ENCODE peak calls at places on chromosomes 12 and 14, in four cellular contexts. P, T, F and N are unnamed samples. For H3K27me3, the result is how much of the 10 kb centered on the place peaks cover.

GRCh38 chr12:69991683-69992297 is 166.8 kb downstream of the MYRFL start:
- DNase-seq in P (no peak), T (no peak), F (no peak), N (no peak)

GRCh38 chr12:132043216-132043615 is 93.5 kb downstream of the EP400 start:
- DNase-seq in P (no peak), T (no peak), F (no peak), N (no peak)

GRCh38 chr12:31234955-31235867 is 90.7 kb downstream of the SINHCAF start:
- DNase-seq in P (peak), T (peak), F (peak), N (no peak)

GRCh38 chr12:16880864-16881285 is 274.9 kb upstream of the LMO3 start:
- DNase-seq in P (peak), T (peak), F (no peak), N (no peak)

GRCh38 chr12:86660488-86661171 is 404.4 kb upstream of the MGAT4C start:
- DNase-seq in P (no peak), T (no peak), F (no peak), N (no peak)

GRCh38 chr12:6341439-6342139 is at the start of gene TNFRSF1A:
- DNase-seq in P (peak), T (peak), F (peak), N (peak)

GRCh38 chr14:56064513-56064912 is 53.7 kb upstream of the PELI2 start:
- DNase-seq in P (no peak), T (no peak), F (no peak), N (no peak)

GRCh38 chr14:72745991-72746980 is 147.6 kb downstream of the DPF3 start:
- DNase-seq in P (no peak), T (no peak), F (no peak), N (no peak)

GRCh38 chr14:54715244-54715643 is 148.3 kb downstream of the SAMD4A start:
- DNase-seq in P (no peak), T (no peak), F (no peak), N (no peak)

GRCh38 chr14:56059054-56059453 is 59.2 kb upstream of the PELI2 start:
- DNase-seq in P (peak), T (no peak), F (no peak), N (no peak)

GRCh38 chr12:18079541-18080230 is 10.3 kb downstream of the RERGL start:
- DNase-seq in P (no peak), T (no peak), F (no peak), N (no peak)

GRCh38 chr14:52080817-52081755 is 12.2 kb upstream of the NID2 start:
- DNase-seq in P (peak), T (no peak), F (no peak), N (no peak)

GRCh38 chr14:31611778-31612433 is 50.7 kb downstream of the NUBPL start:
- DNase-seq in P (no peak), T (no peak), F (no peak), N (no peak)

GRCh38 chr14:79598339-79598738 is 613.0 kb downstream of the DIO2 start:
- DNase-seq in P (no peak), T (no peak), F (no peak), N (no peak)

GRCh38 chr12:40208707-40209106 is 16.1 kb upstream of the LRRK2 start:
- DNase-seq in P (no peak), T (no peak), F (peak), N (no peak)

GRCh38 chr12:126667340-126667739 is 1599.6 kb upstream of the TMEM132C start:
- DNase-seq in P (no peak), T (no peak), F (no peak), N (no peak)

GRCh38 chr12:108916336-108916735 is 36.4 kb downstream of the DAO start:
- DNase-seq in P (no peak), T (no peak), F (no peak), N (no peak)

GRCh38 chr12:131829351-131829794 is 1.2 kb downstream of the MMP17 start:
- DNase-seq in P (peak), T (no peak), F (no peak), N (no peak)

GRCh38 chr12:53220857-53221202 is 11.2 kb downstream of the RARG start:
- DNase-seq in P (peak), T (peak), F (peak), N (peak)

GRCh38 chr12:31591308-31591901 is 469 bp upstream of the DENND5B start:
- DNase-seq in P (peak), T (peak), F (no peak), N (no peak)

GRCh38 chr12:1501695-1502440 is 92.5 kb downstream of the FBXL14 start:
- DNase-seq in P (no peak), T (no peak), F (no peak), N (no peak)

GRCh38 chr14:80350707-80351106 is 139.4 kb upstream of the DIO2 start:
- DNase-seq in P (no peak), T (no peak), F (no peak), N (no peak)

GRCh38 chr12:70379856-70380255 is 13.8 kb downstream of the KCNMB4 start:
- DNase-seq in P (no peak), T (no peak), F (no peak), N (no peak)

GRCh38 chr14:36505193-36505815 is 14.7 kb downstream of the NKX2-1 start:
- DNase-seq in P (peak), T (no peak), F (peak), N (no peak)

GRCh38 chr14:36504805-36505192 is 15.2 kb downstream of the NKX2-1 start:
- DNase-seq in P (no peak), T (no peak), F (no peak), N (no peak)

GRCh38 chr14:36507847-36508417 is 12.1 kb downstream of the NKX2-1 start:
- DNase-seq in P (no peak), T (no peak), F (no peak), N (no peak)

GRCh38 chr14:36506732-36507614 is 13.1 kb downstream of the NKX2-1 start:
- DNase-seq in P (no peak), T (no peak), F (peak), N (no peak)

DNA sequence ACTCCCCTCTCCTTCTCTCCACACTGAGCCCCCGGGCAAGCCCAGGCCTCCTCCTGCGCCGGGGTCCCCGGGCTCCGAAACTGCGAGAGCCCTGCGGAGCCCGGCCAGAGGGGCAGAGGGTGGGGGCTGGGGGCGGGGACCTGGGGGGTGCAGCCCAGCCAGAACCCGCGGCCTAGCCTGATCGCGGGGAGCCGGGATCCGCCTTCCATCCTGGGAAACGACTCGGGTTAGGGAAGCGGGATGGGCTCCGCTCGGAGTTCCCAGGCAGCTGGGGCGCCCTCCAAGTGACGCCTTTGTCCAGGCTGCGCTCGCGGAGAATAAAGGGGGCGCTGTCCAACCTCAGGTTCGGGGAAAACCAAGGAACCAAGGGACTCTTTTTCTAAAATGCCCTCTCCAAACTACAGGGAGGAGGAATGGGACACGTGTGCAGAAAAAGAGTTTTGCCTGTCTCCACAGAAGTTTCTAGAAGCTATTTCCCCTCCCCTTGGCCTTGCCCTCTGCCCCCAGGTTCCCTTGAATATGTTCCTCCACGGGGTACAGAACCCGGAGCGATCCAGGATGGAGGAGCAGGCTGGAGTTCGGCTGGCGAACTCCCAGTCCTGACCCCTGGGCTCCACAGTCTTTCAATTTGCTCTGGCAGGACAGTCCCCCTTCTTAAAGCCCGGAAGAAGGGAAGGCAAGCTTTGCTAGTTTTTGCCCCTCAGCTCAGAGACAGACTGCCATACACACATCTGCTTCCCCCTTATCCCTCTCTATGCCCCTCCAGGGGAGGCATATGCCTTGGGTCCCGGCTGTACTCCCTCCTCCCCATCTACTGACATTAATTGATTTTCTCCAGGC is 13.9 kb downstream of the NKX2-1 start:
- DNase-seq in P (no peak), T (no peak), F (peak), N (no peak)
- H3K27me3 ChIP-seq in P (half or more), T (under half), F (half or more), N (under half)

GRCh38 chr12:15356831-15357456 is 34.6 kb downstream of the PTPRO start:
- DNase-seq in P (no peak), T (no peak), F (no peak), N (no peak)
- TF ChIP-seq CTCF in P (no peak), T (no peak), F (no peak), N (no peak)

DNA sequence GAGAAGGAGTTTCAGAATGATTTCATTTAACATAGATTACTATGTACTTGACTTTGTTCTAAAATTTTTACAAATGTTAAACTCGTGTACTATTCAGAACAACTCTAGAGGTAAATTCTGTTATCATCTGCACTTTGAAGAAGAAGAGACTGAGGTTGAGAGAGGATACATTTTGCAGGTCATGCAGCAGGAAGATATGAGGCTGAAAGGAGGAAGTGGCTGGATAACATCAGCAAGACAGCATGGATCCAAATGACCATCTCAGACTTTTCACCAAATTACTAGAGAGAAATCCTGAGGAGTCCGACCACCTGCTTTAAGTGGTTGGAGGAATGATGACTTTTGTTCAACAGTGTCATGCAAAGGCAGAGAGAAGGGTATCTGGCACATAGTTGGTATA is 84.9 kb downstream of the ASCL4 start:
- DNase-seq in P (no peak), T (no peak), F (no peak), N (no peak)
- H3K27me3 ChIP-seq in P (half or more), T (under half), F (under half), N (under half)

GRCh38 chr12:23502259-23502658 is 447.2 kb downstream of the SOX5 start:
- DNase-seq in P (no peak), T (no peak), F (no peak), N (no peak)

GRCh38 chr12:23504641-23505399 is 444.6 kb downstream of the SOX5 start:
- DNase-seq in P (no peak), T (no peak), F (no peak), N (no peak)

GRCh38 chr12:23503544-23503943 is 445.9 kb downstream of the SOX5 start:
- DNase-seq in P (no peak), T (no peak), F (no peak), N (no peak)

GRCh38 chr12:23504043-23504442 is 445.4 kb downstream of the SOX5 start:
- DNase-seq in P (no peak), T (no peak), F (no peak), N (no peak)
- TF ChIP-seq CTCF in P (no peak), T (no peak), F (no peak), N (no peak)

GRCh38 chr12:4244868-4245267 is 28.7 kb upstream of the CCND2 start:
- DNase-seq in P (no peak), T (no peak), F (no peak), N (no peak)
- H3K27me3 ChIP-seq in P (under half), T (under half), F (under half), N (under half)

DNA sequence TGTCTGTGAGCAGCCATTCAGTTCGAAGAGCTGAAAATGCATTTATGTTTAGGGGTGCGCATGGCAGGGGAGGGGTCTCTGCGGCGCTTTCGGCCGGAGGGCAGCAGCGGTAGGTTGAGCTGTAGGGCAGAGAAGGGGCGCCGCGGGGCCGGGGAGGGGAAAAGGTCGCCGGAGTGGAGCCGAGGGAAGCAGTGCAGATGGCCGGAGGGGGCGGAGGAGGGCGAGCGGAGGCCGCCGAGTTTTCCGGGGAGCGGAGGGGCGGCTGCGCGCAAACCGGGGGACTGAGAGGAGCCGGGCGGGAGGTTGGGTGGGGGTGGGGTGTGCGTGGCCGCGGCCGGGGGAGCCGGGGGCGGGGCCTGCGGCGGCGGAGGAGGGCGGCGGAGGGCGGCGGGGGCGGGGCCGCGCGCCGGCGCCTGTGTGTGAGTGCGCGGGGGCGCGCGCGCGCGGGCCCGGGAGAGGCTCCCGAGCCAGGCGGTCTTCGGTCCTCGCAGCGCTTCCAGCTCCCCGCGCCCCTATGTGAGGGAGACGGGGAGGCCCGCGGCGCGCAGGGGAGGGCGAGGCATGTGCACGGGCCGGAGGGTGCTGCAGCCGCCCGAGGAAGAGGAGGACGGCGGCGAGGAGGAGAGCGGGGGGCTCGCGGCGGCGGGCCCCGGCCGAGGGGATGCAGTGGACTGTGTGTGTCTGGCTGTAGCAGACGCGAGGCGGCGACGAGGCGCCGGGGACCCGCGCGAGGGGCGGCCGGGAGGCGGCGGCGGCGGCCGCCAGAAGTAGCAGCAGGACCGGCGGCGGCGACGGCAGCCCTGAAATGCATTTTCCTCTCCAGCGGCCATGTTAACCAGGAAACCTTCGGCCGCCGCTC is at the start of gene DYRK2:
- DNase-seq in P (peak), T (peak), F (peak), N (peak)
- TF ChIP-seq CTCF in P (peak), T (no peak), F (no peak), N (peak)

GRCh38 chr14:92294506-92294905 is 28.5 kb upstream of the SLC24A4 start:
- DNase-seq in P (no peak), T (no peak), F (no peak), N (no peak)
- H3K27me3 ChIP-seq in P (under half), T (under half), F (under half), N (under half)

DNA sequence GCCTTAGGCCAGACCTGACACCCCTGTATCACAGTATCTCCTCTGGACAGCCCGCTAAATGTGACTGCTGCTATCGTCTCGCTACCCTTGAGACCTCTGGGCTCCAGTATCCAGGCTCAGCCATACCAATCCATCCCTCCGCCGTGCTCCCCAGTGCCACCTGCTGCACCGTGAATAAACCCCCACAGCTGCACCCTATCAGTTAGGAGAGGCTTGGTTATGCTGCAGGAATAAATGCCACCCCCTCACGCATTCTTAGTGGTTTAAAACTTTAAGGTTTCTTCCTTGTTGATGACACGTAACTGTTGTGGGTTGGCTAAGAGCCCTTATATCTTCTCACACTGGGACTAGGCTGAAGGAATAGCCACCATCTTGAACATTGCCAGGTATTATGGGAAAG is 12.1 kb downstream of the CCDC63 start:
- DNase-seq in P (no peak), T (no peak), F (no peak), N (no peak)
- TF ChIP-seq CTCF in P (no peak), T (no peak), F (no peak), N (peak)

DNA sequence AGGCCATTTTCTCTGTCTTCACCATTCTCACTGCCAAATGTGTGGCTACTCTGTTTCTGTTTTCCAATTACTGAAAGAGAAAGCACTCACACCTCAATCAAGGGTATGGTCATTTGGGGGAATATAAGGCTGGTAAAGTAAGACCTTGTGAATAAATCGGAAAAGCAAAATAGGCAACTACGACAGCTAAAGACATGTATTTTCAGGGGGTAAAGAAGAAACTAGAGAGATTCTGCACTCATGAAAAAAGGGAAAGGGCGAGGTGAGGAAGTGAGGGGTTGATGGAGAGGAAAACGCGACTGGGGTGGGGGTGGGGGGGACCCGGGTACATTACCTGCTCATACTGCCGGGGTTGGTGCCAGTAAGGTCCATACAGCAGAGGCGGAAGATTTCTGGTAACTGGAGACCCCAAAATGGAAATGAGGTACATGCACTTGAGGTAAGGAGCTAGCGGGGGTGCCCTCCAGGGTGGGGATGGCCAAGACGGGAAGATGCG is 19.3 kb downstream of the CHD8 start:
- DNase-seq in P (no peak), T (no peak), F (no peak), N (no peak)
- H3K27me3 ChIP-seq in P (under half), T (under half), F (under half), N (under half)

GRCh38 chr12:3261782-3262359 is 184.7 kb downstream of the TSPAN9 start:
- DNase-seq in P (no peak), T (no peak), F (no peak), N (no peak)
- TF ChIP-seq CTCF in P (no peak), T (no peak), F (peak), N (no peak)